ENCODE peak calls at places on chromosomes 16 and 17, in four cellular contexts. D is foreskin fibroblast, A is RWPE2, C is Peyer's patch. F is an unnamed sample.
A peak's percentile ranks its signal among the peaks of the same experiment; 100 is the strongest.

GRCh38 chr16:3170440-3171180 is 17.4 kb upstream of the OR1F1 start:
- DNase-seq in A (no peak), C (no peak), D (no peak), F (no peak)

GRCh38 chr17:47279062-47279801 is 25.6 kb downstream of the ITGB3 start:
- DNase-seq in C (peak; percentile 77), D (peak; percentile 96), A (no peak), F (peak; percentile 87)

GRCh38 chr16:83907111-83907510 is 8.2 kb downstream of the MLYCD start:
- DNase-seq in D (no peak), A (no peak), C (no peak), F (no peak)

GRCh38 chr16:65710107-65710506 is 588.2 kb upstream of the CDH11 start:
- DNase-seq in A (no peak), D (no peak), C (no peak), F (no peak)

GRCh38 chr16:57801098-57801855 is 1.0 kb downstream of the KIFC3 start:
- DNase-seq in C (no peak), A (no peak), D (peak; percentile 74), F (no peak)

GRCh38 chr17:40484285-40484972 is 17.0 kb downstream of the TNS4 start:
- DNase-seq in D (no peak), C (no peak), A (no peak), F (no peak)

GRCh38 chr17:58969156-58969555 is 137.5 kb downstream of the TRIM37 start:
- DNase-seq in A (no peak), D (no peak), C (no peak), F (no peak)

GRCh38 chr17:32943647-32944191 is 15.8 kb downstream of the TMEM98 start:
- DNase-seq in C (peak; percentile 65), D (peak; percentile 80), A (no peak), F (peak; percentile 36)

GRCh38 chr17:17774009-17774881 is 62.5 kb downstream of the SREBF1 start:
- DNase-seq in D (no peak), A (no peak), C (peak; percentile 76), F (no peak)

GRCh38 chr16:75377971-75378386 is 55.3 kb downstream of the CFDP1 start:
- DNase-seq in C (no peak), D (peak; percentile 94), A (peak; percentile 77), F (peak; percentile 80)

GRCh38 chr16:81537721-81538561 is 93.3 kb downstream of the CMIP start:
- DNase-seq in D (no peak), C (no peak), A (no peak), F (no peak)

GRCh38 chr16:52171481-52171880 is 375.5 kb downstream of the TOX3 start:
- DNase-seq in A (no peak), D (no peak), C (no peak), F (no peak)

GRCh38 chr17:11499881-11500280 is 98.4 kb upstream of the DNAH9 start:
- DNase-seq in C (no peak), D (no peak), A (no peak), F (no peak)

GRCh38 chr17:75502072-75502745 is 13.1 kb downstream of the CASKIN2 start:
- DNase-seq in D (no peak), A (no peak), C (no peak), F (no peak)

GRCh38 chr16:64489449-64489848 is 632.4 kb downstream of the CDH11 start:
- DNase-seq in C (no peak), A (no peak), D (no peak), F (no peak)

GRCh38 chr17:68424861-68425260 is 32.4 kb downstream of the WIPI1 start:
- DNase-seq in D (no peak), C (no peak), A (no peak), F (no peak)

GRCh38 chr16:58269526-58269925 is 25.3 kb downstream of the PRSS54 start:
- DNase-seq in C (no peak), D (no peak), A (no peak), F (no peak)

GRCh38 chr17:75308732-75309629 is 19.7 kb upstream of the SLC25A19 start:
- DNase-seq in A (no peak), C (peak; percentile 80), D (no peak), F (no peak)

GRCh38 chr16:4244254-4244812 is 2.5 kb upstream of the SRL start:
- DNase-seq in D (no peak), C (no peak), A (no peak), F (peak; percentile 20)

GRCh38 chr16:88442811-88443576 is 10.1 kb upstream of the ZFPM1 start:
- DNase-seq in A (no peak), C (peak; percentile 88), D (peak; percentile 46), F (no peak)

GRCh38 chr17:80260791-80261158 is at the start of gene RNF213:
- DNase-seq in A (no peak), D (no peak), C (peak; percentile 83), F (no peak)

GRCh38 chr17:42670199-42670924 is 6.4 kb downstream of the PLEKHH3 start:
- DNase-seq in A (no peak), C (no peak), D (no peak), F (no peak)

GRCh38 chr16:48632137-48632774 is 22.3 kb upstream of the N4BP1 start:
- DNase-seq in A (peak; percentile 6), C (peak; percentile 18), D (no peak), F (no peak)

GRCh38 chr17:10725262-10725661 is 4.6 kb downstream of the TMEM220 start:
- DNase-seq in D (no peak), C (peak; percentile 63), A (no peak), F (no peak)

GRCh38 chr16:47392114-47392513 is 68.7 kb downstream of the ITFG1 start:
- DNase-seq in C (no peak), A (no peak), D (no peak), F (no peak)

GRCh38 chr16:56797861-56798260 is 67.1 kb upstream of the SLC12A3 start:
- DNase-seq in D (no peak), A (no peak), C (no peak), F (no peak)
- TF ChIP-seq CTCF in D (no peak), A (no peak), C (no peak), F (no peak)

DNA sequence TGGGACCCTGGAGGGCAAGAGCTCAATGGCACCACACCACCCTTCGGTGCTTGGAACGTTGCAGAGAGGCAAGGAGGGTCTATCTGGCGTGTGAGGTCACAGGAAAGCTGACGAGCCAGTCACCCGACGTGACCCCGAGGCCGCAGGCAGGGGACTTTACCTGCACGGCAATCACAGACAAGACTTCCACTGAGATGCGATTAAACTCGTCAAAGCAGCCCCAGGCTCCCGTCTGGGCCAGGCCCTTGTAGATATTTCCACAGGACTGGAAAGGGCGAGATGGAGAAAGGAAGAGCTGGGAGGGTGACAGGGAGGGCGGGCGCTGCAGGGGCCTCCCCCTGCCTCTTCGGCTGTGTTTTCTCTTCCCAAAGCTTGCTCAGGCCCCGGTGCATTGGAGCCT is 78.3 kb downstream of the DNAH17 start:
- DNase-seq in D (no peak), C (no peak), A (no peak), F (no peak)
- H3K4me3 ChIP-seq in D (no peak overlapping the region), C (no peak overlapping the region), A (no peak overlapping the region), F (no peak overlapping the region)

GRCh38 chr16:26860506-26860905 is 206.2 kb upstream of the C16orf82 start:
- DNase-seq in D (no peak), C (no peak), A (no peak), F (no peak)

GRCh38 chr16:26859086-26859485 is 207.6 kb upstream of the C16orf82 start:
- DNase-seq in C (no peak), A (no peak), D (no peak), F (no peak)

GRCh38 chr16:26863971-26864370 is 202.8 kb upstream of the C16orf82 start:
- DNase-seq in A (no peak), D (no peak), C (no peak), F (no peak)
- TF ChIP-seq CTCF in A (no peak), D (no peak), C (no peak), F (no peak)

GRCh38 chr16:1532081-1532760 is 1.2 kb upstream of the TMEM204 start:
- DNase-seq in C (peak; percentile 66), D (peak; percentile 56), A (no peak), F (no peak)

GRCh38 chr16:1535391-1536291 is 2.2 kb downstream of the TMEM204 start:
- DNase-seq in D (no peak), A (peak; percentile 58), C (no peak), F (no peak)

GRCh38 chr16:1533443-1533951 is at the start of gene TMEM204:
- DNase-seq in C (peak; percentile 80), A (no peak), D (peak; percentile 87), F (peak; percentile 67)

GRCh38 chr16:1532771-1533170 is 695 bp upstream of the TMEM204 start:
- DNase-seq in C (no peak), A (no peak), D (no peak), F (no peak)

DNA sequence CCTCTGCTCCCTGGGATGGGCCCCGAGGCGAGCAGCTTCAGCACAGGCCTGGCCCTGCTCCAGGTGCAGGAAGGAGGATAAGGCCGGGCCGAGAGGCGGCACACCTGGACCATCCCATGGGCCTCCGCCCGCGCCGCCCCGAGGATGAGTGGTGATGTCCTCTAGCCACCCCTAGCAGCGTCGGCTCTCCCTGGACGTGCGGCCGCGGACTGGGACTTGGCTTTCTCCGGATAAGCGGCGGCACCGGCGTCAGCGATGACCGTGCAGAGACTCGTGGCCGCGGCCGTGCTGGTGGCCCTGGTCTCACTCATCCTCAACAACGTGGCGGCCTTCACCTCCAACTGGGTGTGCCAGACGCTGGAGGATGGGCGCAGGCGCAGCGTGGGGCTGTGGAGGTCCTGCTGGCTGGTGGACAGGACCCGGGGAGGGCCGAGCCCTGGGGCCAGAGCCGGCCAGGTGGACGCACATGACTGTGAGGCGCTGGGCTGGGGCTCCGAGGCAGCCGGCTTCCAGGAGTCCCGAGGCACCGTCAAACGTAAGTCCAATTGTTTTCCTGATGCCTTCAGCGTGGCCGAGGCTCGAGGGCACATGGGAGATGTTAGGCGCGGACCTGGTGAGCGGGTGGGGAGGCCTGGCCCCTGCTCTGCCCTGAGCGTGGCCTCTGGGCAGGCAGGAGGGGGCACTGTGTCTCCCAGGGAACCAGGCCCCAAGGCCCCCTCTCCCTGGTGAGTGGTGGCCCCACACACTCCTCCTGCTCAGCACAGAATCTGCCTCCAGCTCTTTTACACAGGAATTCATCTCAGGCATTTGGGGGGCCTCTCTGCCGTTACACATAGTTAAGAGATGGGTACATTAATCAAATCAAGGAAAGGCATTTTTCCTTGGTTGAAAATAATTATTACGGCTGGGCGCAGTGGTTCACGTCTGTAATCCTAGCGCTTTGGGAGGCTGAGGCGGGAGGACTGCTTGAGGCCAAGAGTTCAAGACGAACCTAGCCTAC is 855 bp downstream of the TMEM204 start:
- DNase-seq in D (no peak), C (no peak), A (no peak), F (no peak)
- H3K4me3 ChIP-seq in D (peak overlapping the region; percentile 46), C (peak overlapping the region; percentile 72), A (no peak overlapping the region), F (peak overlapping the region; percentile 85)

GRCh38 chr17:45394913-45395568 is 37.6 kb downstream of the ARHGAP27 start:
- DNase-seq in A (no peak), D (peak; percentile 79), C (peak; percentile 75), F (peak; percentile 79)
- TF ChIP-seq CTCF in A (peak; percentile 74), D (peak; percentile 66), C (peak; percentile 68), F (peak; percentile 77)

F was measured in HFF-Myc.